ENCODE peak calls at places on chromosomes 16 and 17, in seven cellular contexts. H, Z, C, D, W, J and X are unnamed samples.

GRCh38 chr16:86631441-86631840 is 53.1 kb downstream of the FOXL1 start:
- DNase-seq in Z (no peak), D (no peak), H (no peak), C (no peak), J (no peak), W (no peak), X (no peak)

GRCh38 chr17:42112552-42113176 is at the start of gene DHX58:
- DNase-seq in H (no peak), Z (peak), J (no peak), W (peak), C (no peak), D (no peak), X (peak)

GRCh38 chr17:77495575-77495974 is 354.8 kb downstream of the SEC14L1 start:
- DNase-seq in C (no peak), W (no peak), J (no peak), Z (no peak), D (no peak), H (no peak), X (no peak)

GRCh38 chr17:32483451-32484019 is 3.3 kb upstream of the CDK5R1 start:
- DNase-seq in J (no peak), H (peak), W (peak), D (peak), C (peak), Z (peak), X (no peak)

GRCh38 chr17:78168906-78169793 is 769 bp downstream of the SYNGR2 start:
- DNase-seq in J (no peak), Z (peak), H (no peak), W (peak), D (peak), C (peak), X (no peak)

GRCh38 chr16:55297062-55297909 is 26.7 kb upstream of the IRX6 start:
- DNase-seq in C (peak), Z (peak), H (no peak), J (no peak), W (no peak), D (no peak), X (no peak)

GRCh38 chr16:50741225-50741807 is 570 bp upstream of the CYLD start:
- DNase-seq in C (no peak), D (no peak), H (no peak), W (no peak), J (no peak), Z (no peak), X (no peak)

GRCh38 chr16:53220585-53220984 is 165.8 kb downstream of the CHD9 start:
- DNase-seq in W (peak), J (no peak), H (no peak), C (peak), D (no peak), Z (peak), X (no peak)

GRCh38 chr16:318628-319027 is 33.9 kb downstream of the AXIN1 start:
- DNase-seq in W (no peak), H (peak), D (peak), Z (no peak), J (peak), C (peak), X (no peak)

GRCh38 chr16:9159839-9160550 is 68.6 kb downstream of the HAPSTR1 start:
- DNase-seq in Z (peak), C (peak), W (peak), D (peak), J (peak), H (peak), X (peak)

GRCh38 chr16:1323296-1324239 is 9.9 kb upstream of the BAIAP3 start:
- DNase-seq in J (no peak), H (no peak), Z (no peak), W (no peak), C (no peak), D (no peak), X (no peak)

GRCh38 chr17:9928601-9929341 is 23.7 kb upstream of the RCVRN start:
- DNase-seq in J (peak), C (peak), D (peak), W (peak), H (peak), Z (peak), X (peak)

GRCh38 chr17:68778726-68779125 is 176.5 kb downstream of the ABCA8 start:
- DNase-seq in D (no peak), Z (no peak), J (no peak), C (no peak), W (no peak), H (no peak), X (no peak)

GRCh38 chr16:1979271-1980025 is 1.8 kb downstream of the NOXO1 start:
- DNase-seq in H (no peak), W (no peak), D (peak), C (peak), Z (no peak), J (no peak), X (peak)

GRCh38 chr17:3821101-3821500 is 20.1 kb upstream of the ITGAE start:
- DNase-seq in Z (no peak), W (no peak), D (no peak), J (no peak), C (no peak), H (no peak), X (no peak)

GRCh38 chr16:75621170-75621477 is 2.0 kb downstream of the ADAT1 start:
- DNase-seq in Z (peak), H (no peak), W (peak), C (peak), J (no peak), D (no peak), X (no peak)

DNA sequence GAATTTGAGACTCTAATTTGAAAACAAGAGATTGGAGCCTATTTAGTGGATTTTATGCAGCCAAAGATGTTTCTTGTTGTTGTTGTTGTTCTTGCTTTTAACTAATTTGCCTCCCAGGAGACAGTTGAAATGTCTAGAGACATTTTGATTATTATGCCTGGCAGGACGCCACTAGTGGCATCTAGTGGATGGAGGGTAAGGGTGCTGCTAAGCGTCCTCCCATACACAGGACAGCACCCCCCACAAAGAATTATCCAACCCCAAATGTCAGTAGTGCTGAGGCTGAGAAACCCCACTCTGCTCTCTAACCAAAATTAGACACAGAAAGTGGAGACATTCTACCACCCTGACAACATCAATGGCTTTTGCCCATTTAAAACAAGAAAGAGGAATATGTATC is 15.4 kb upstream of the HSBP1 start:
- DNase-seq in Z (no peak), H (no peak), J (no peak), D (no peak), W (no peak), C (no peak), X (no peak)
- H3K23ac ChIP-seq in Z (no peak), H (no peak), J (no peak), D (no peak), W (no peak), C (no peak), X (no peak)

DNA sequence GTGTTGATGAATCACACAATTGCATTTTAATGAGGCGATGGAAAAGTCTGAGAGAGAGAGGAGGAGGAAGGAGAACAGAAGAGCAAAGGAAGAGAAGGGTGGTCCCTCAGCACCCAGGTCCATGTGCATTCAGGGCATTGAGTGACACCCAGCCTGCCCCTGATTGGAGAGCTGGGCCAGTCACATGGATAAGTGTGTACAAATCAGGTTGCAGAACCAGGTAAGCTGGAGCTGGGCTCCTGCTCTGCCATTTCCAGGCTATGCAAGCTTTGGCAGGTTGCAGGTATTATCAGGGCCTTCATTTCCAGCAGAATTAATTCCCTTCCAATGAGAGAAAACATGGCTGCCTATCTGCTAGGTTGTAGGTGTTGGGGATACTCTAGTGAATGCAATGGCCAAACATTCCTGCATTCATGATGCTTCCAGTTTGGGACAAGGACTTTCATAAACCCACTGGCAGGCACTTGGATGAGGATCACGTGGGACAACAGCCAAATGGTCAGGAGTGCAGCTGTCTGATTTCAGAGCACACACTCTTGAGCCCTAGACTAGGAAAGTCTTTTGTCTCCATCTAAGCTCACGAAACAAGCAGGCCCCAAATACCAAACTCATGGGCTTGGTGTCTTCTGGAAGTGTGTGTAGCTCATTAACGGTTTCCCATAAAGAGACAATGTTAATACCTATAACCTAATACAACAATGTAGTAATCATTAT is 577.9 kb upstream of the CDH5 start:
- DNase-seq in Z (no peak), W (no peak), D (no peak), C (no peak), H (no peak), J (no peak), X (no peak)
- H3K18ac ChIP-seq in Z (no peak), W (no peak), D (no peak), C (no peak), H (peak), J (no peak), X (no peak)

GRCh38 chr17:62096401-62096670 is 31.3 kb upstream of the MED13 start:
- DNase-seq in Z (no peak), C (no peak), J (no peak), H (no peak), D (no peak), W (no peak), X (no peak)
- H3K23ac ChIP-seq in Z (no peak), C (no peak), J (no peak), H (no peak), D (no peak), W (no peak), X (no peak)

GRCh38 chr17:28427372-28427771 is 21.4 kb upstream of the SLC46A1 start:
- DNase-seq in D (no peak), Z (peak), W (no peak), H (no peak), C (no peak), J (no peak), X (no peak)
- H3K18ac ChIP-seq in D (no peak), Z (no peak), W (no peak), H (no peak), C (no peak), J (no peak), X (no peak)

GRCh38 chr17:51668963-51669246 is 408.6 kb downstream of the UTP18 start:
- DNase-seq in D (no peak), C (no peak), Z (no peak), J (no peak), H (no peak), W (no peak), X (no peak)

GRCh38 chr17:51673066-51673465 is 412.7 kb downstream of the UTP18 start:
- DNase-seq in W (no peak), C (peak), J (no peak), Z (no peak), D (no peak), H (no peak), X (peak)

GRCh38 chr17:51670899-51671298 is 410.6 kb downstream of the UTP18 start:
- DNase-seq in D (no peak), H (no peak), W (no peak), C (no peak), J (no peak), Z (no peak), X (no peak)

GRCh38 chr17:51668155-51668962 is 408.0 kb downstream of the UTP18 start:
- DNase-seq in J (no peak), D (no peak), C (no peak), H (no peak), Z (no peak), W (no peak), X (no peak)

DNA sequence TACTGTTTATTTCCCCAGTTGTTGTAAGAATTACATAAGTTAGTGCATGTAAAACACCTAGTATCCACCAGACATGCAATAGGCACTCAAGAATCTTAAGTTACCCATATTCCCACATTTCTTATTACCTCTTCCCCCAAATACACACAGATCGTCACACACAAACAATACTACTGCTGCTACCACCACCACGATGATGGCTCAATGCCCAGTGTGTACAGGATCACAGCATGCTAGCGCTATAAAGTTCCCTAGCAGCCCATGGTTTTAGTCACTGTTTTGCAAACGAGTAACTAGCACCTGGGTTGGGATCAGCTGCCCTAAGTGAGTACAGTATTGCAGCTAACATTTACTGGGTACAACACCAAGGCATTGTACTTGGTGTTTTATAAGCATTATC is 411.7 kb downstream of the UTP18 start:
- DNase-seq in D (no peak), W (no peak), C (no peak), H (no peak), Z (no peak), J (no peak), X (no peak)
- H3K23ac ChIP-seq in D (no peak), W (no peak), C (no peak), H (no peak), Z (no peak), J (no peak), X (no peak)

GRCh38 chr17:75096082-75096625 is 8.4 kb downstream of the SLC16A5 start:
- DNase-seq in W (peak), C (peak), H (no peak), D (peak), J (no peak), Z (peak), X (peak)

GRCh38 chr17:75102385-75102821 is 7.4 kb upstream of the ARMC7 start:
- DNase-seq in Z (no peak), H (no peak), J (no peak), D (peak), W (no peak), C (no peak), X (no peak)

GRCh38 chr17:75099881-75100595 is 9.7 kb upstream of the ARMC7 start:
- DNase-seq in H (no peak), W (no peak), C (no peak), D (no peak), Z (no peak), J (no peak), X (no peak)

GRCh38 chr17:75097865-75098264 is 10.1 kb downstream of the SLC16A5 start:
- DNase-seq in D (no peak), C (no peak), Z (no peak), J (no peak), H (no peak), W (no peak), X (no peak)

DNA sequence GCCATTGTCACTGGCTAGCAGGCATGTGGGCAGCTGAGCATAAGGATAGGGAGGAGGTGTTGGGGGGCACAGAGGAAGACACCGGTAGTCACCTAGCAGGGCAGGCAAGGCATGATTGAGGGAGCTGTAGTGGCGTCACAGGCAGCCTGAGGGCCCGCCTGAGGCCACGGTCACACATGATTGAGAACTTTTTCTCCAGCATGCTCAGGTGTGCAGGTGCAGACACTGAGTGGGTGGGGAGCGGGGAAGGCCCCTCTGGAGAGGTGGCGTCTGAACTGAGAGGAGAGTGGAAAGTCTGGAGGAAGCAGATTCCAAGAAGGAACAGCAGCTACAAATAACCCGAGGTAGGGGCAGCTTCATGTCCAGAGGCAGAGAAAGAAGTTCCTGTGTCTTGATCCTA is 10.9 kb upstream of the ARMC7 start:
- DNase-seq in D (no peak), J (no peak), H (no peak), C (no peak), W (no peak), Z (no peak), X (no peak)
- H3K18ac ChIP-seq in D (peak), J (no peak), H (no peak), C (no peak), W (no peak), Z (no peak), X (no peak)

DNA sequence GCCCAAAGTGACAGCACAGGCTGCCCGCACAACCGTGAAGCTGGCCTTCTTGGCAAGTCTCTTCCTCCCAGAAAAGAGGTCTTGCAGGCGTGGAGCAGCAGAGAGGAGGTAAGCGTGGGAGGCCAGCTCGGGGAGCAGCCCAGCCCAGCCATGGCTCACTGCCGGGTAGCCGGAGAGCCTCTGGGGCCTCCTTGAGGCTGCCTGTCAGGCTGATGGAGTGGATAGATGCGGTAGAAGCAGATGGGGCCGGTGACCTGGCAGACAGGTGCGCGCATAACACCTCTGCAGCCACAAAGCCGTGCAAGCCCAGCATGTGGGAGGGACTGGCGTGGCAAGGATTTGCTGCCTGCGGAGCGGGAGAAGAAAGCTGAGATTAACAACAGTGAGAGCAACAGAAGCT is 17.1 kb upstream of the DOK4 start:
- DNase-seq in H (no peak), J (no peak), C (no peak), D (peak), Z (no peak), W (no peak), X (no peak)
- H3K23ac ChIP-seq in H (no peak), J (no peak), C (no peak), D (no peak), Z (no peak), W (no peak), X (no peak)

GRCh38 chr17:12318614-12319266 is 298.1 kb downstream of the MAP2K4 start:
- DNase-seq in J (no peak), W (no peak), Z (peak), H (no peak), C (no peak), D (no peak), X (no peak)
- H3K18ac ChIP-seq in J (no peak), W (no peak), Z (peak), H (no peak), C (no peak), D (no peak), X (no peak)

GRCh38 chr17:31443386-31443785 is 51.9 kb downstream of the RAB11FIP4 start:
- DNase-seq in H (no peak), D (no peak), Z (no peak), C (no peak), W (no peak), J (no peak), X (no peak)

GRCh38 chr17:31442276-31442675 is 50.8 kb downstream of the RAB11FIP4 start:
- DNase-seq in D (no peak), J (no peak), H (no peak), W (no peak), C (no peak), Z (no peak), X (no peak)

GRCh38 chr17:31442860-31443259 is 51.4 kb downstream of the RAB11FIP4 start:
- DNase-seq in D (no peak), J (no peak), W (no peak), C (no peak), Z (no peak), H (no peak), X (no peak)

GRCh38 chr17:31446195-31446967 is 54.9 kb downstream of the RAB11FIP4 start:
- DNase-seq in J (no peak), H (no peak), D (no peak), W (no peak), Z (no peak), C (no peak), X (no peak)

GRCh38 chr17:31444026-31444425 is 52.6 kb downstream of the RAB11FIP4 start:
- DNase-seq in C (no peak), W (no peak), Z (peak), J (no peak), H (no peak), D (no peak), X (no peak)
- H3K23ac ChIP-seq in C (no peak), W (no peak), Z (no peak), J (no peak), H (no peak), D (no peak), X (no peak)

DNA sequence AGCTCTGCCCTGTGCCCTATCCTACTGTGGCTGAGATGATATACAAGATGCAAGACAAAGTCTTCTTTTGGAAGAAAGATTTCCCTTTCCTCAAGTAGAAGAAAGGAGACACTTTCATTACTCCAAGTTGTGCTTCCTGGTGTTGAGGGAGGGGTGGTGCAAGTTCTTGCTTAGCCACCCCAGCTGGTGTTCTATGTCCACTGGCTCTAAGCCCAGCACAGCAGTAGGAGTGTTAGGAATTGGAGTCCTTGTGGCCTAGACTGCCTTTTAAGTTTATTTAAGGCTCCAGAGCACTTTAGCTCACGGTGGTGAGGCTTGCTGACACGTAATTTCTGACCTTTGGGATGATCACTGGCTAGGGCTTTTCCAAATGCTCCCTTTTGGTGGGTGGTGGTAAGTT is 109.7 kb downstream of the KIF2B start:
- DNase-seq in D (no peak), Z (no peak), J (no peak), W (no peak), C (no peak), H (no peak), X (no peak)
- H3K18ac ChIP-seq in D (no peak), Z (no peak), J (no peak), W (no peak), C (no peak), H (no peak), X (no peak)